ENCODE peak calls at places on chromosomes 11 and 22, in six cellular contexts. Q is effector memory CD4-positive, alpha-beta T cell; A is small intestine; V is kidney; K is brain microvascular endothelial cell; X is CD8-positive, alpha-beta T cell. M is an unnamed sample.

GRCh38 chr22:22464541-22465054 is 43.9 kb downstream of the ZNF280B start:
- DNase-seq in Q (no peak), A (no peak), V (no peak), K (no peak), X (no peak), M (no peak)

GRCh38 chr22:50526849-50527801 is 1.7 kb upstream of the SCO2 start:
- DNase-seq in Q (no peak), A (peak; percentile 24), V (peak; percentile 91), K (no peak), X (no peak), M (no peak)

GRCh38 chr22:44287121-44287693 is 25.5 kb downstream of the SHISAL1 start:
- DNase-seq in Q (no peak), A (no peak), V (no peak), K (no peak), X (no peak), M (no peak)

GRCh38 chr11:120400564-120401364 is 64.6 kb downstream of the ARHGEF12 start:
- DNase-seq in Q (no peak), A (peak; percentile 92), V (no peak), K (peak; percentile 97), X (no peak), M (no peak)

GRCh38 chr11:45382133-45382878 is 96.2 kb upstream of the SYT13 start:
- DNase-seq in Q (no peak), A (no peak), V (no peak), K (no peak), X (no peak), M (no peak)

GRCh38 chr22:39188809-39189208 is 36.3 kb upstream of the CBX7 start:
- DNase-seq in Q (no peak), A (no peak), V (peak; percentile 15), K (no peak), X (no peak), M (no peak)

GRCh38 chr11:118581057-118581456 is 8.8 kb downstream of the ARCN1 start:
- DNase-seq in Q (no peak), A (no peak), V (no peak), K (no peak), X (no peak), M (no peak)

GRCh38 chr22:32574397-32574796 is 99.8 kb downstream of the FBXO7 start:
- DNase-seq in Q (no peak), A (no peak), V (no peak), K (no peak), X (no peak), M (no peak)

GRCh38 chr22:21832291-21833290 is 34.9 kb downstream of the MAPK1 start:
- DNase-seq in Q (no peak), A (no peak), V (no peak), K (no peak), X (no peak), M (no peak)

GRCh38 chr22:22449819-22450218 is 58.7 kb downstream of the ZNF280B start:
- DNase-seq in Q (no peak), A (no peak), V (no peak), K (no peak), X (no peak), M (no peak)

GRCh38 chr11:86473991-86474833 is 99.5 kb downstream of the CCDC81 start:
- DNase-seq in Q (no peak), A (no peak), V (no peak), K (no peak), X (no peak), M (no peak)

GRCh38 chr11:86476109-86476861 is 101.6 kb downstream of the CCDC81 start:
- DNase-seq in Q (no peak), A (peak; percentile 53), V (no peak), K (peak; percentile 28), X (no peak), M (no peak)

GRCh38 chr11:86478348-86478747 is 103.7 kb downstream of the CCDC81 start:
- DNase-seq in Q (no peak), A (no peak), V (no peak), K (no peak), X (no peak), M (no peak)

GRCh38 chr11:86475027-86475426 is 100.3 kb downstream of the CCDC81 start:
- DNase-seq in Q (no peak), A (no peak), V (no peak), K (no peak), X (no peak), M (no peak)

GRCh38 chr11:86477495-86478155 is 102.9 kb downstream of the CCDC81 start:
- DNase-seq in Q (no peak), A (no peak), V (no peak), K (peak; percentile 88), X (no peak), M (no peak)
- H3K27ac ChIP-seq in Q (no peak overlapping the region), A (peak overlapping the region; percentile 1), V (peak overlapping the region; percentile 24), K (peak overlapping the region; percentile 53), X (no peak overlapping the region), M (no peak overlapping the region)

GRCh38 chr11:93541154-93541553 is 2.0 kb downstream of the SMCO4 start:
- DNase-seq in Q (no peak), A (no peak), V (no peak), K (no peak), X (no peak), M (no peak)
- H3K27ac ChIP-seq in Q (no peak overlapping the region), A (no peak overlapping the region), V (no peak overlapping the region), K (no peak overlapping the region), X (no peak overlapping the region), M (no peak overlapping the region)

GRCh38 chr22:46129390-46130041 is 20.8 kb upstream of the PPARA start:
- DNase-seq in Q (no peak), A (no peak), V (peak; percentile 92), K (no peak), X (no peak), M (no peak)
- H3K27ac ChIP-seq in Q (no peak overlapping the region), A (peak overlapping the region; percentile 53), V (no peak overlapping the region), K (no peak overlapping the region), X (no peak overlapping the region), M (peak overlapping the region; percentile 55)

GRCh38 chr22:19888131-19888746 is 33.6 kb upstream of the GNB1L start:
- DNase-seq in Q (no peak), A (no peak), V (peak; percentile 65), K (no peak), X (no peak), M (no peak)

GRCh38 chr22:19885841-19886592 is 31.3 kb upstream of the GNB1L start:
- DNase-seq in Q (no peak), A (no peak), V (peak; percentile 69), K (no peak), X (no peak), M (no peak)

GRCh38 chr22:19884954-19885751 is 30.5 kb upstream of the GNB1L start:
- DNase-seq in Q (no peak), A (no peak), V (peak; percentile 54), K (no peak), X (no peak), M (no peak)

GRCh38 chr22:19887251-19887985 is 32.7 kb upstream of the GNB1L start:
- DNase-seq in Q (no peak), A (no peak), V (peak; percentile 57), K (no peak), X (no peak), M (no peak)

DNA sequence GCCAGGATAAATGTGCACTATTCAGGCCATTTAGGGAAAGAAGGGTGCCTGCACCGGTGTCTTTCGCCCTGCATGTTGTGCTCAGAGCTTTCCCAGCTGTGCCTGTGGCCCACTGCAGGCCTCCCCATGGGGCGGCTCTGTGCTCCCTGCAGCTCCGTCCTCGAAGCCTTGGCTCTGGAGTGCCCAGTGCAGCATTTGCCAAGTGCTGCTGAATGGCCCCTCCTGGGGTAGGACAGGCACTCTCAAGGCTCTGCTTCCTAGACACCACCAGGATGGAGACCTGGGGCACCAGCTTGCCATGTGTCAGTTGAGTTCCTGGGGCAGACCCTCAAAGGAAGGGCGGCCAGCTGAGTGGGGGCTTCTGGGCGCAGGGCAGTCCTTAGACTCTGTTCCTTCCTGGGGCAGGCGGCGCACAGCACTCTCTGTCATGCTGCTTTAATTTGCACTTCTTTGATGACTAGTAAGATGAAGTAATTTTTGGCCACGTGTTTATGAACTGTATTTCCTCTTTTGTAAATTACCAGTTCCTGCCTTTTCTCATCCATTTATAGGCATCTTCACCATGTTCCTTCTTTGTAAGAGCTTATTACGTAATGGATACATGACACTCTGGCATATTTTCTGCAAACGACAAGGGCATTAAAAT is 32.1 kb upstream of the GNB1L start:
- DNase-seq in Q (no peak), A (no peak), V (peak; percentile 67), K (no peak), X (no peak), M (no peak)
- H3K27ac ChIP-seq in Q (peak overlapping the region; percentile 46), A (peak overlapping the region; percentile 41), V (no peak overlapping the region), K (no peak overlapping the region), X (peak overlapping the region; percentile 33), M (no peak overlapping the region)

GRCh38 chr22:25069426-25069757 is 116.9 kb downstream of the KIAA1671 start:
- DNase-seq in Q (no peak), A (no peak), V (no peak), K (no peak), X (no peak), M (no peak)

GRCh38 chr22:25071720-25072119 is 119.2 kb downstream of the KIAA1671 start:
- DNase-seq in Q (no peak), A (no peak), V (no peak), K (no peak), X (no peak), M (no peak)

GRCh38 chr22:25072406-25072805 is 119.9 kb downstream of the KIAA1671 start:
- DNase-seq in Q (no peak), A (no peak), V (no peak), K (no peak), X (no peak), M (no peak)

GRCh38 chr22:25069758-25070461 is 117.4 kb downstream of the KIAA1671 start:
- DNase-seq in Q (no peak), A (no peak), V (no peak), K (no peak), X (no peak), M (no peak)

GRCh38 chr22:25070870-25071465 is 118.5 kb downstream of the KIAA1671 start:
- DNase-seq in Q (no peak), A (no peak), V (no peak), K (no peak), X (no peak), M (no peak)
- H3K27ac ChIP-seq in Q (no peak overlapping the region), A (peak overlapping the region; percentile 24), V (peak overlapping the region; percentile 54), K (no peak overlapping the region), X (no peak overlapping the region), M (no peak overlapping the region)

DNA sequence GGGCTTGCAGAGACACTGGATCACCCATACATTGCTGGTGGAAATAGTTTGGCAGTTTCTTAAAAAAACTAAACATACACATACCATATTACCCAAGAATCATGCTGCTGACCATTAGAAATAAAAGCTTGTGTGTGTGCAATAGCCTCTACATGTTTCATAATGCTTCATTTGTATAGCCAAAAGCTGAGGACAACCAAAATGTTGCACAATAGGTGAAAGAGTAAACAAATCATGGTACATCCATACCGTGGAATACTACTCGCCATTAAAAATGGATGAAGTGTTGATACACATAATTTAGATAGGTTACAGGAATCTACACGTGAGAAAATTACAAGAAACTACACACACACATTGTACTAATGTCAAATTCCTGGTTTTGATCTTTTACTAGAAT is 6.5 kb downstream of the KBTBD3 start:
- DNase-seq in Q (no peak), A (no peak), V (no peak), K (no peak), X (no peak), M (no peak)
- H3K27ac ChIP-seq in Q (no peak overlapping the region), A (no peak overlapping the region), V (no peak overlapping the region), K (no peak overlapping the region), X (no peak overlapping the region), M (no peak overlapping the region)

DNA sequence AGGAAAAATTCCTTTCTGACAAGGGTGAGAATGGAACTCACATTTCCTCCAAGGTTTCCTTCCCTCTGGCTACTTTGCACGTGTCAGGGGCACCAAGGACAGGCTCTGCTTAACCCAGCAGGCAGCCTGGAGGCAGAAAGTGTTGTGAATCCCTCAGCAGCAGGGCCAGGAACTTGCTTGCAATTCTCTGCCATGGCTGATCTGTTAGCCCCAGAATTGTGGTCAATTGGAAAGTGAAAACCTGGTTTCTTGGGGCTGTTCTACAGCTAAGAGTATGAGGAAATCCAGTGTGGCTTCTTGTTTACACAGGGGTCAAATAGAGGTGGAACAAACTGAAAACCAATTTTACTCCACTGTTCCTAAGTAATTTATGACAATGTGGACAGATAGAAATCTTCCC is 38.3 kb upstream of the CEP295 start:
- DNase-seq in Q (no peak), A (no peak), V (no peak), K (no peak), X (no peak), M (no peak)
- H3K27ac ChIP-seq in Q (no peak overlapping the region), A (no peak overlapping the region), V (no peak overlapping the region), K (no peak overlapping the region), X (no peak overlapping the region), M (no peak overlapping the region)

M was measured in substantia nigra.